ENCODE peak calls at places on chromosome 16, in ten cellular contexts. L is NCI-H2081; S is C1 segment of cervical spinal cord; U is naive thymus-derived CD8-positive, alpha-beta T cell; F is anterior cingulate cortex; V is T-cell; G is IMR-90; I is bronchial epithelial cell; T is T-helper 2 cell; N is M059J. X is an unnamed sample.

GRCh38 chr16:73669535-73670274 is 621.8 kb upstream of the ZFHX3 start:
- DNase-seq in V (no peak), N (no peak), F (no peak), I (no peak), L (peak), T (no peak), G (no peak), S (no peak), U (no peak), X (no peak)

GRCh38 chr16:11985250-11985649 is 8.7 kb downstream of the SNX29 start:
- DNase-seq in L (no peak), F (no peak), T (no peak), S (no peak), I (no peak), N (no peak), V (no peak), G (no peak), U (no peak), X (no peak)

GRCh38 chr16:12673466-12673865 is 130.2 kb downstream of the CPPED1 start:
- DNase-seq in I (no peak), F (no peak), V (no peak), U (no peak), S (no peak), N (no peak), G (no peak), L (no peak), T (no peak), X (no peak)

GRCh38 chr16:287298-287811 is 4.4 kb downstream of the PDIA2 start:
- DNase-seq in S (no peak), U (no peak), F (no peak), N (no peak), V (no peak), G (no peak), L (peak), T (no peak), I (no peak), X (no peak)

GRCh38 chr16:2487903-2488531 is 13.1 kb downstream of the TBC1D24 start:
- DNase-seq in F (no peak), U (no peak), I (no peak), V (no peak), T (no peak), S (no peak), N (no peak), G (no peak), L (no peak), X (no peak)

GRCh38 chr16:74071996-74072559 is 224.5 kb upstream of the PSMD7 start:
- DNase-seq in F (no peak), I (peak), U (no peak), N (no peak), S (no peak), L (no peak), V (no peak), T (no peak), G (no peak), X (no peak)

GRCh38 chr16:17294856-17295255 is 175.9 kb downstream of the XYLT1 start:
- DNase-seq in T (no peak), G (no peak), U (no peak), V (no peak), N (no peak), L (no peak), S (no peak), F (no peak), I (no peak), X (no peak)

GRCh38 chr16:450800-451512 is 25.5 kb downstream of the RAB11FIP3 start:
- DNase-seq in L (peak), T (no peak), V (no peak), S (no peak), N (no peak), F (no peak), G (no peak), U (no peak), I (no peak), X (no peak)

GRCh38 chr16:11348737-11349598 is 3.7 kb downstream of the RMI2 start:
- DNase-seq in F (no peak), S (no peak), L (no peak), V (no peak), G (no peak), N (no peak), T (no peak), I (no peak), U (no peak), X (no peak)

GRCh38 chr16:80158766-80159165 is 382.0 kb upstream of the DYNLRB2 start:
- DNase-seq in F (no peak), G (peak), T (no peak), V (no peak), S (no peak), L (no peak), U (no peak), N (peak), I (peak), X (no peak)